ENCODE peak calls at places on chromosome 7, in five cellular contexts. One of them, this sample, is unnamed.
A peak's percentile ranks its signal among the peaks of the same experiment; 100 is the strongest.

GRCh38 chr7:32290015-32290414 is 200.2 kb downstream of the LSM5 start:
- DNase-seq in heart left ventricle: no peak
- DNase-seq in AG09309: no peak
- DNase-seq in body of pancreas: no peak
- DNase-seq in fibroblast of the aortic adventitia: no peak
- DNase-seq in this sample: no peak

GRCh38 chr7:67854784-67855183 is 858.2 kb downstream of the TYW1 start:
- DNase-seq in body of pancreas: no peak
- DNase-seq in AG09309: no peak
- DNase-seq in heart left ventricle: no peak
- DNase-seq in fibroblast of the aortic adventitia: no peak
- DNase-seq in this sample: no peak

GRCh38 chr7:37942934-37943610 is 22.6 kb downstream of the EPDR1 start:
- DNase-seq in AG09309: no peak
- DNase-seq in heart left ventricle: peak; percentile 86
- DNase-seq in body of pancreas: peak; percentile 96
- DNase-seq in fibroblast of the aortic adventitia: peak; percentile 86
- DNase-seq in this sample: peak; percentile 87

GRCh38 chr7:150431839-150432658 is 18.4 kb upstream of the GIMAP8 start:
- DNase-seq in body of pancreas: no peak
- DNase-seq in AG09309: no peak
- DNase-seq in fibroblast of the aortic adventitia: no peak
- DNase-seq in heart left ventricle: no peak
- DNase-seq in this sample: no peak

GRCh38 chr7:19327011-19327410 is 181.8 kb upstream of the FERD3L start:
- DNase-seq in AG09309: no peak
- DNase-seq in fibroblast of the aortic adventitia: peak; percentile 86
- DNase-seq in heart left ventricle: no peak
- DNase-seq in body of pancreas: no peak
- DNase-seq in this sample: peak; percentile 78

GRCh38 chr7:80415522-80415921 is 96.3 kb downstream of the GNAT3 start:
- DNase-seq in AG09309: no peak
- DNase-seq in heart left ventricle: no peak
- DNase-seq in body of pancreas: no peak
- DNase-seq in fibroblast of the aortic adventitia: no peak
- DNase-seq in this sample: no peak

GRCh38 chr7:47783456-47784240 is 164.6 kb downstream of the PKD1L1 start:
- DNase-seq in body of pancreas: no peak
- DNase-seq in heart left ventricle: no peak
- DNase-seq in AG09309: peak; percentile 95
- DNase-seq in fibroblast of the aortic adventitia: peak; percentile 99
- DNase-seq in this sample: peak; percentile 97

GRCh38 chr7:126805351-126805750 is 447.4 kb downstream of the GRM8 start:
- DNase-seq in fibroblast of the aortic adventitia: no peak
- DNase-seq in body of pancreas: no peak
- DNase-seq in heart left ventricle: no peak
- DNase-seq in AG09309: no peak
- DNase-seq in this sample: no peak

GRCh38 chr7:92754756-92755581 is 81.4 kb downstream of the CDK6 start:
- DNase-seq in fibroblast of the aortic adventitia: no peak
- DNase-seq in body of pancreas: no peak
- DNase-seq in heart left ventricle: no peak
- DNase-seq in AG09309: no peak
- DNase-seq in this sample: peak; percentile 49

GRCh38 chr7:24926623-24927539 is 53.1 kb downstream of the OSBPL3 start:
- DNase-seq in heart left ventricle: no peak
- DNase-seq in fibroblast of the aortic adventitia: peak; percentile 84
- DNase-seq in AG09309: peak; percentile 56
- DNase-seq in body of pancreas: no peak
- DNase-seq in this sample: peak; percentile 67

GRCh38 chr7:151361193-151361959 is 19.8 kb downstream of the NUB1 start:
- DNase-seq in fibroblast of the aortic adventitia: no peak
- DNase-seq in body of pancreas: no peak
- DNase-seq in AG09309: no peak
- DNase-seq in heart left ventricle: no peak
- DNase-seq in this sample: peak; percentile 12

GRCh38 chr7:139992353-139993054 is 70.2 kb downstream of the PARP12 start:
- DNase-seq in body of pancreas: no peak
- DNase-seq in AG09309: no peak
- DNase-seq in fibroblast of the aortic adventitia: no peak
- DNase-seq in heart left ventricle: no peak
- DNase-seq in this sample: no peak

GRCh38 chr7:131383417-131383816 is 55.7 kb downstream of the MKLN1 start:
- DNase-seq in heart left ventricle: no peak
- DNase-seq in AG09309: peak; percentile 1
- DNase-seq in body of pancreas: no peak
- DNase-seq in fibroblast of the aortic adventitia: peak; percentile 58
- DNase-seq in this sample: peak; percentile 33

GRCh38 chr7:158004123-158004490 is 583.5 kb downstream of the PTPRN2 start:
- DNase-seq in heart left ventricle: peak; percentile 10
- DNase-seq in AG09309: no peak
- DNase-seq in body of pancreas: no peak
- DNase-seq in fibroblast of the aortic adventitia: no peak
- DNase-seq in this sample: no peak

GRCh38 chr7:6725003-6725402 is 18.3 kb upstream of the ZNF12 start:
- DNase-seq in body of pancreas: no peak
- DNase-seq in heart left ventricle: no peak
- DNase-seq in AG09309: no peak
- DNase-seq in fibroblast of the aortic adventitia: no peak
- DNase-seq in this sample: no peak

GRCh38 chr7:123034106-123034505 is 38.6 kb upstream of the TAS2R16 start:
- DNase-seq in heart left ventricle: no peak
- DNase-seq in fibroblast of the aortic adventitia: no peak
- DNase-seq in AG09309: no peak
- DNase-seq in body of pancreas: no peak
- DNase-seq in this sample: no peak

GRCh38 chr7:134458341-134458805 is 527 bp downstream of the AKR1B1 start:
- DNase-seq in AG09309: no peak
- DNase-seq in fibroblast of the aortic adventitia: peak; percentile 48
- DNase-seq in body of pancreas: peak; percentile 48
- DNase-seq in heart left ventricle: peak; percentile 72
- DNase-seq in this sample: peak; percentile 44

GRCh38 chr7:88009651-88010050 is 75.6 kb downstream of the ADAM22 start:
- DNase-seq in heart left ventricle: no peak
- DNase-seq in AG09309: no peak
- DNase-seq in fibroblast of the aortic adventitia: no peak
- DNase-seq in body of pancreas: no peak
- DNase-seq in this sample: peak; percentile 52

GRCh38 chr7:130277763-130278643 is 11.3 kb downstream of the CPA2 start:
- DNase-seq in body of pancreas: peak; percentile 76
- DNase-seq in heart left ventricle: no peak
- DNase-seq in fibroblast of the aortic adventitia: peak; percentile 79
- DNase-seq in AG09309: no peak
- DNase-seq in this sample: peak; percentile 77

GRCh38 chr7:93011351-93012294 is 106.2 kb downstream of the SAMD9 start:
- DNase-seq in body of pancreas: no peak
- DNase-seq in AG09309: peak; percentile 93
- DNase-seq in fibroblast of the aortic adventitia: peak; percentile 96
- DNase-seq in heart left ventricle: no peak
- DNase-seq in this sample: peak; percentile 96

GRCh38 chr7:130880668-130881067 is 146.7 kb upstream of the KLF14 start:
- DNase-seq in fibroblast of the aortic adventitia: no peak
- DNase-seq in body of pancreas: no peak
- DNase-seq in AG09309: no peak
- DNase-seq in heart left ventricle: no peak
- DNase-seq in this sample: no peak

GRCh38 chr7:7148799-7149481 is 33.4 kb upstream of the C1GALT1 start:
- DNase-seq in body of pancreas: no peak
- DNase-seq in AG09309: no peak
- DNase-seq in heart left ventricle: no peak
- DNase-seq in fibroblast of the aortic adventitia: peak; percentile 43
- DNase-seq in this sample: no peak

GRCh38 chr7:75650671-75651070 is 88.1 kb downstream of the HIP1 start:
- DNase-seq in AG09309: no peak
- DNase-seq in heart left ventricle: peak; percentile 68
- DNase-seq in body of pancreas: peak; percentile 30
- DNase-seq in fibroblast of the aortic adventitia: no peak
- DNase-seq in this sample: no peak

GRCh38 chr7:11261470-11261869 is 287.8 kb downstream of the PHF14 start:
- DNase-seq in body of pancreas: peak; percentile 92
- DNase-seq in heart left ventricle: no peak
- DNase-seq in fibroblast of the aortic adventitia: no peak
- DNase-seq in AG09309: no peak
- DNase-seq in this sample: peak; percentile 3

GRCh38 chr7:130273081-130273699 is 6.5 kb downstream of the CPA2 start:
- DNase-seq in body of pancreas: peak; percentile 57
- DNase-seq in heart left ventricle: no peak
- DNase-seq in fibroblast of the aortic adventitia: no peak
- DNase-seq in AG09309: no peak
- DNase-seq in this sample: peak; percentile 88

GRCh38 chr7:113283861-113284260 is 165.5 kb upstream of the SMIM30 start:
- DNase-seq in AG09309: no peak
- DNase-seq in body of pancreas: no peak
- DNase-seq in heart left ventricle: no peak
- DNase-seq in fibroblast of the aortic adventitia: peak; percentile 58
- DNase-seq in this sample: peak; percentile 39

GRCh38 chr7:144671429-144671828 is 164.4 kb downstream of the TPK1 start:
- DNase-seq in AG09309: no peak
- DNase-seq in heart left ventricle: no peak
- DNase-seq in fibroblast of the aortic adventitia: no peak
- DNase-seq in body of pancreas: no peak
- DNase-seq in this sample: no peak

GRCh38 chr7:88806280-88807037 is 10.9 kb upstream of the TEX47 start:
- DNase-seq in heart left ventricle: no peak
- DNase-seq in fibroblast of the aortic adventitia: no peak
- DNase-seq in AG09309: no peak
- DNase-seq in body of pancreas: no peak
- DNase-seq in this sample: no peak

GRCh38 chr7:92158660-92159575 is 20.0 kb downstream of the LRRD1 start:
- DNase-seq in fibroblast of the aortic adventitia: peak; percentile 91
- DNase-seq in body of pancreas: no peak
- DNase-seq in heart left ventricle: no peak
- DNase-seq in AG09309: peak; percentile 87
- DNase-seq in this sample: peak; percentile 79

GRCh38 chr7:94298943-94299342 is 95.8 kb upstream of the COL1A2 start:
- DNase-seq in fibroblast of the aortic adventitia: peak; percentile 78
- DNase-seq in heart left ventricle: no peak
- DNase-seq in AG09309: no peak
- DNase-seq in body of pancreas: no peak
- DNase-seq in this sample: peak; percentile 59

GRCh38 chr7:117993377-117994003 is 120.2 kb upstream of the CTTNBP2 start:
- DNase-seq in fibroblast of the aortic adventitia: peak; percentile 14
- DNase-seq in body of pancreas: no peak
- DNase-seq in heart left ventricle: no peak
- DNase-seq in AG09309: no peak
- DNase-seq in this sample: peak; percentile 51

GRCh38 chr7:27519801-27520200 is 142.9 kb downstream of the HIBADH start:
- DNase-seq in fibroblast of the aortic adventitia: no peak
- DNase-seq in heart left ventricle: no peak
- DNase-seq in AG09309: no peak
- DNase-seq in body of pancreas: no peak
- DNase-seq in this sample: no peak

GRCh38 chr7:142391191-142391992 is 133.5 kb upstream of the PRSS58 start:
- DNase-seq in body of pancreas: no peak
- DNase-seq in fibroblast of the aortic adventitia: peak; percentile 26
- DNase-seq in heart left ventricle: no peak
- DNase-seq in AG09309: no peak
- DNase-seq in this sample: no peak

GRCh38 chr7:141072548-141073172 is 1.2 kb upstream of the TMEM178B start:
- DNase-seq in body of pancreas: peak; percentile 52
- DNase-seq in heart left ventricle: peak; percentile 77
- DNase-seq in fibroblast of the aortic adventitia: peak; percentile 72
- DNase-seq in AG09309: peak; percentile 10
- DNase-seq in this sample: peak; percentile 74

GRCh38 chr7:121909721-121910359 is 36.9 kb downstream of the PTPRZ1 start:
- DNase-seq in fibroblast of the aortic adventitia: peak; percentile 57
- DNase-seq in body of pancreas: no peak
- DNase-seq in heart left ventricle: no peak
- DNase-seq in AG09309: no peak
- DNase-seq in this sample: no peak

GRCh38 chr7:121908042-121908441 is 35.1 kb downstream of the PTPRZ1 start:
- DNase-seq in fibroblast of the aortic adventitia: no peak
- DNase-seq in body of pancreas: no peak
- DNase-seq in AG09309: no peak
- DNase-seq in heart left ventricle: no peak
- DNase-seq in this sample: no peak

GRCh38 chr7:121913947-121914346 is 41.0 kb downstream of the PTPRZ1 start:
- DNase-seq in AG09309: no peak
- DNase-seq in fibroblast of the aortic adventitia: no peak
- DNase-seq in heart left ventricle: no peak
- DNase-seq in body of pancreas: no peak
- DNase-seq in this sample: no peak
- H3K4me3 ChIP-seq in AG09309: no peak overlapping the region
- H3K4me3 ChIP-seq in fibroblast of the aortic adventitia: no peak overlapping the region
- H3K4me3 ChIP-seq in heart left ventricle: no peak overlapping the region
- H3K4me3 ChIP-seq in body of pancreas: no peak overlapping the region
- H3K4me3 ChIP-seq in this sample: no peak overlapping the region

GRCh38 chr7:30352169-30352568 is 67.8 kb downstream of the ZNRF2 start:
- DNase-seq in AG09309: no peak
- DNase-seq in heart left ventricle: no peak
- DNase-seq in body of pancreas: no peak
- DNase-seq in fibroblast of the aortic adventitia: no peak
- DNase-seq in this sample: no peak
- TF ChIP-seq CTCF in AG09309: no peak
- TF ChIP-seq CTCF in heart left ventricle: no peak
- TF ChIP-seq CTCF in body of pancreas: no peak
- TF ChIP-seq CTCF in fibroblast of the aortic adventitia: no peak
- TF ChIP-seq CTCF in this sample: no peak

GRCh38 chr7:33981686-33982424 is 76.5 kb downstream of the BMPER start:
- DNase-seq in fibroblast of the aortic adventitia: peak; percentile 39
- DNase-seq in AG09309: peak; percentile 71
- DNase-seq in body of pancreas: no peak
- DNase-seq in heart left ventricle: no peak
- DNase-seq in this sample: no peak

GRCh38 chr7:33981221-33981620 is 75.9 kb downstream of the BMPER start:
- DNase-seq in AG09309: no peak
- DNase-seq in heart left ventricle: no peak
- DNase-seq in fibroblast of the aortic adventitia: no peak
- DNase-seq in body of pancreas: no peak
- DNase-seq in this sample: no peak

GRCh38 chr7:33979807-33980355 is 74.5 kb downstream of the BMPER start:
- DNase-seq in AG09309: peak; percentile 93
- DNase-seq in fibroblast of the aortic adventitia: peak; percentile 97
- DNase-seq in body of pancreas: no peak
- DNase-seq in heart left ventricle: no peak
- DNase-seq in this sample: peak; percentile 64

GRCh38 chr7:33982425-33982786 is 77.1 kb downstream of the BMPER start:
- DNase-seq in AG09309: no peak
- DNase-seq in heart left ventricle: no peak
- DNase-seq in fibroblast of the aortic adventitia: peak; percentile 82
- DNase-seq in body of pancreas: no peak
- DNase-seq in this sample: peak; percentile 50

GRCh38 chr7:33979300-33979806 is 74.0 kb downstream of the BMPER start:
- DNase-seq in body of pancreas: no peak
- DNase-seq in AG09309: no peak
- DNase-seq in heart left ventricle: no peak
- DNase-seq in fibroblast of the aortic adventitia: no peak
- DNase-seq in this sample: no peak
- H3K4me3 ChIP-seq in body of pancreas: no peak overlapping the region
- H3K4me3 ChIP-seq in AG09309: no peak overlapping the region
- H3K4me3 ChIP-seq in heart left ventricle: no peak overlapping the region
- H3K4me3 ChIP-seq in fibroblast of the aortic adventitia: no peak overlapping the region
- H3K4me3 ChIP-seq in this sample: no peak overlapping the region

GRCh38 chr7:64625114-64626082 is 40.5 kb upstream of the ZNF107 start:
- DNase-seq in AG09309: no peak
- DNase-seq in heart left ventricle: no peak
- DNase-seq in body of pancreas: no peak
- DNase-seq in fibroblast of the aortic adventitia: no peak
- DNase-seq in this sample: no peak
- TF ChIP-seq CTCF in AG09309: peak; percentile 44
- TF ChIP-seq CTCF in heart left ventricle: peak; percentile 87
- TF ChIP-seq CTCF in body of pancreas: peak; percentile 50
- TF ChIP-seq CTCF in fibroblast of the aortic adventitia: peak; percentile 46
- TF ChIP-seq CTCF in this sample: peak; percentile 35